ENCODE peak calls at places on chromosomes 16 and 17, in five cellular contexts. One of them, this sample, is unnamed.

GRCh38 chr16:67528870-67529638 is 425 bp downstream of the RIPOR1 start:
- DNase-seq in aorta: peak
- DNase-seq in prostate gland: no peak
- DNase-seq in CD8-positive, alpha-beta T cell: no peak
- DNase-seq in MG63: peak
- DNase-seq in this sample: no peak

GRCh38 chr17:29163563-29163962 is 16.6 kb downstream of the MYO18A start:
- DNase-seq in aorta: peak
- DNase-seq in prostate gland: no peak
- DNase-seq in CD8-positive, alpha-beta T cell: no peak
- DNase-seq in MG63: no peak
- DNase-seq in this sample: no peak

GRCh38 chr16:73176577-73177013 is 128.7 kb upstream of the ZFHX3 start:
- DNase-seq in aorta: no peak
- DNase-seq in prostate gland: no peak
- DNase-seq in CD8-positive, alpha-beta T cell: no peak
- DNase-seq in MG63: peak
- DNase-seq in this sample: peak

GRCh38 chr17:22161376-22161775 is 469.1 kb downstream of the KCNJ18 start:
- DNase-seq in aorta: no peak
- DNase-seq in prostate gland: no peak
- DNase-seq in CD8-positive, alpha-beta T cell: no peak
- DNase-seq in MG63: no peak
- DNase-seq in this sample: no peak

GRCh38 chr16:15650019-15650697 is at the start of gene NDE1:
- DNase-seq in aorta: peak
- DNase-seq in prostate gland: peak
- DNase-seq in CD8-positive, alpha-beta T cell: peak
- DNase-seq in MG63: peak
- DNase-seq in this sample: peak

GRCh38 chr17:43740541-43740940 is 18.1 kb downstream of the SOST start:
- DNase-seq in aorta: no peak
- DNase-seq in prostate gland: no peak
- DNase-seq in CD8-positive, alpha-beta T cell: no peak
- DNase-seq in MG63: peak
- DNase-seq in this sample: peak

GRCh38 chr17:17403899-17404576 is 72.8 kb upstream of the MED9 start:
- DNase-seq in aorta: no peak
- DNase-seq in prostate gland: no peak
- DNase-seq in CD8-positive, alpha-beta T cell: peak
- DNase-seq in MG63: no peak
- DNase-seq in this sample: no peak

GRCh38 chr17:40063034-40063765 is 435 bp downstream of the THRA start:
- DNase-seq in aorta: peak
- DNase-seq in prostate gland: no peak
- DNase-seq in CD8-positive, alpha-beta T cell: no peak
- DNase-seq in MG63: peak
- DNase-seq in this sample: no peak

GRCh38 chr16:6574146-6574545 is 758.5 kb upstream of the RBFOX1 start:
- DNase-seq in aorta: no peak
- DNase-seq in prostate gland: no peak
- DNase-seq in CD8-positive, alpha-beta T cell: no peak
- DNase-seq in MG63: no peak
- DNase-seq in this sample: no peak

GRCh38 chr16:50478773-50479149 is 69.4 kb upstream of the NKD1 start:
- DNase-seq in aorta: no peak
- DNase-seq in prostate gland: no peak
- DNase-seq in CD8-positive, alpha-beta T cell: no peak
- DNase-seq in MG63: no peak
- DNase-seq in this sample: no peak

GRCh38 chr16:180921-181667 is 835 bp downstream of the HBQ1 start:
- DNase-seq in aorta: peak
- DNase-seq in prostate gland: peak
- DNase-seq in CD8-positive, alpha-beta T cell: peak
- DNase-seq in MG63: peak
- DNase-seq in this sample: peak

GRCh38 chr17:39027037-39027436 is 59.8 kb upstream of the FBXO47 start:
- DNase-seq in aorta: peak
- DNase-seq in prostate gland: peak
- DNase-seq in CD8-positive, alpha-beta T cell: no peak
- DNase-seq in MG63: peak
- DNase-seq in this sample: no peak

GRCh38 chr17:44623070-44623725 is 33.1 kb upstream of the MEIOC start:
- DNase-seq in aorta: peak
- DNase-seq in prostate gland: no peak
- DNase-seq in CD8-positive, alpha-beta T cell: no peak
- DNase-seq in MG63: no peak
- DNase-seq in this sample: no peak

GRCh38 chr16:69397821-69398521 is 12.2 kb upstream of the TERF2 start:
- DNase-seq in aorta: no peak
- DNase-seq in prostate gland: no peak
- DNase-seq in CD8-positive, alpha-beta T cell: no peak
- DNase-seq in MG63: peak
- DNase-seq in this sample: peak

GRCh38 chr17:74949455-74950115 is 13.9 kb downstream of the OTOP3 start:
- DNase-seq in aorta: no peak
- DNase-seq in prostate gland: no peak
- DNase-seq in CD8-positive, alpha-beta T cell: no peak
- DNase-seq in MG63: no peak
- DNase-seq in this sample: no peak

GRCh38 chr17:15233022-15233805 is 31.9 kb downstream of the PMP22 start:
- DNase-seq in aorta: no peak
- DNase-seq in prostate gland: no peak
- DNase-seq in CD8-positive, alpha-beta T cell: no peak
- DNase-seq in MG63: peak
- DNase-seq in this sample: peak

GRCh38 chr16:19126300-19126699 is 12.5 kb downstream of the ITPRIPL2 start:
- DNase-seq in aorta: no peak
- DNase-seq in prostate gland: no peak
- DNase-seq in CD8-positive, alpha-beta T cell: no peak
- DNase-seq in MG63: no peak
- DNase-seq in this sample: no peak

GRCh38 chr16:81313731-81314602 is 795 bp upstream of the GAN start:
- DNase-seq in aorta: no peak
- DNase-seq in prostate gland: no peak
- DNase-seq in CD8-positive, alpha-beta T cell: no peak
- DNase-seq in MG63: no peak
- DNase-seq in this sample: no peak

GRCh38 chr16:31064882-31065461 is 9.1 kb downstream of the ZNF668 start:
- DNase-seq in aorta: no peak
- DNase-seq in prostate gland: no peak
- DNase-seq in CD8-positive, alpha-beta T cell: no peak
- DNase-seq in MG63: peak
- DNase-seq in this sample: peak

GRCh38 chr16:85296859-85297698 is 184.8 kb upstream of the CIBAR2 start:
- DNase-seq in aorta: peak
- DNase-seq in prostate gland: no peak
- DNase-seq in CD8-positive, alpha-beta T cell: peak
- DNase-seq in MG63: peak
- DNase-seq in this sample: no peak

GRCh38 chr17:29247219-29247618 is 560 bp downstream of the CRYBA1 start:
- DNase-seq in aorta: no peak
- DNase-seq in prostate gland: no peak
- DNase-seq in CD8-positive, alpha-beta T cell: no peak
- DNase-seq in MG63: no peak
- DNase-seq in this sample: no peak

GRCh38 chr17:41957058-41957868 is 9.3 kb upstream of the CNP start:
- DNase-seq in aorta: no peak
- DNase-seq in prostate gland: no peak
- DNase-seq in CD8-positive, alpha-beta T cell: no peak
- DNase-seq in MG63: no peak
- DNase-seq in this sample: no peak

GRCh38 chr16:67860589-67861398 is 12.1 kb upstream of the EDC4 start:
- DNase-seq in aorta: no peak
- DNase-seq in prostate gland: no peak
- DNase-seq in CD8-positive, alpha-beta T cell: no peak
- DNase-seq in MG63: peak
- DNase-seq in this sample: peak

GRCh38 chr17:14297161-14297851 is 3.6 kb upstream of the HS3ST3B1 start:
- DNase-seq in aorta: peak
- DNase-seq in prostate gland: no peak
- DNase-seq in CD8-positive, alpha-beta T cell: no peak
- DNase-seq in MG63: peak
- DNase-seq in this sample: no peak

GRCh38 chr16:75372236-75372856 is 61.0 kb downstream of the CFDP1 start:
- DNase-seq in aorta: no peak
- DNase-seq in prostate gland: no peak
- DNase-seq in CD8-positive, alpha-beta T cell: no peak
- DNase-seq in MG63: peak
- DNase-seq in this sample: peak

GRCh38 chr16:56606688-56607618 is 1.4 kb upstream of the MT2A start:
- DNase-seq in aorta: peak
- DNase-seq in prostate gland: peak
- DNase-seq in CD8-positive, alpha-beta T cell: no peak
- DNase-seq in MG63: peak
- DNase-seq in this sample: peak

GRCh38 chr17:29165261-29165660 is 14.9 kb downstream of the MYO18A start:
- DNase-seq in aorta: no peak
- DNase-seq in prostate gland: no peak
- DNase-seq in CD8-positive, alpha-beta T cell: no peak
- DNase-seq in MG63: no peak
- DNase-seq in this sample: no peak

GRCh38 chr17:17849147-17849820 is 12.5 kb upstream of the SREBF1 start:
- DNase-seq in aorta: peak
- DNase-seq in prostate gland: no peak
- DNase-seq in CD8-positive, alpha-beta T cell: peak
- DNase-seq in MG63: peak
- DNase-seq in this sample: peak

GRCh38 chr17:50060951-50061712 is 5.2 kb downstream of the ITGA3 start:
- DNase-seq in aorta: peak
- DNase-seq in prostate gland: peak
- DNase-seq in CD8-positive, alpha-beta T cell: no peak
- DNase-seq in MG63: peak
- DNase-seq in this sample: no peak
- H3K4me3 ChIP-seq in aorta: no peak
- H3K4me3 ChIP-seq in prostate gland: no peak
- H3K4me3 ChIP-seq in CD8-positive, alpha-beta T cell: no peak
- H3K4me3 ChIP-seq in MG63: peak
- H3K4me3 ChIP-seq in this sample: no peak

DNA sequence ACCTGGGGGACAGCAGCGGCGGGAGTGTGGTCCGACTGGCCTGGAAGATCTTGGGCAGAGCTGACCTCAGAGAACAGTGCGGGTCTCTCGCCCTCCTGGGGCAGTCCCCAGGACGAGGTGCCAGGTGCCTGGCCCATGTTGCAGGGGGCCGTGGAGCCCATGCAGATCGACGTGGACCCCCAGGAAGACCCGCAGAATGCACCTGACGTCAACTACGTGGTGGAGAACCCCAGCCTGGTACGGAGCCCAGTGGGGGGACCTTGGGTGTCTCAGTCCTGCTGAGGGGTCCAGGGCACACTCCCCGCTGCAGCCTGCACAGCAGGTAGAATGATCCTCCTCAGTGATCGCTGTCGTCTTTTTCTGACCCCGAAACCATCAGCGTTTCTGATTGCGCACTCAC is 1.4 kb downstream of the GPS1 start:
- DNase-seq in aorta: no peak
- DNase-seq in prostate gland: no peak
- DNase-seq in CD8-positive, alpha-beta T cell: no peak
- DNase-seq in MG63: no peak
- DNase-seq in this sample: no peak
- H3K4me3 ChIP-seq in aorta: no peak
- H3K4me3 ChIP-seq in prostate gland: no peak
- H3K4me3 ChIP-seq in CD8-positive, alpha-beta T cell: peak
- H3K4me3 ChIP-seq in MG63: peak
- H3K4me3 ChIP-seq in this sample: peak

DNA sequence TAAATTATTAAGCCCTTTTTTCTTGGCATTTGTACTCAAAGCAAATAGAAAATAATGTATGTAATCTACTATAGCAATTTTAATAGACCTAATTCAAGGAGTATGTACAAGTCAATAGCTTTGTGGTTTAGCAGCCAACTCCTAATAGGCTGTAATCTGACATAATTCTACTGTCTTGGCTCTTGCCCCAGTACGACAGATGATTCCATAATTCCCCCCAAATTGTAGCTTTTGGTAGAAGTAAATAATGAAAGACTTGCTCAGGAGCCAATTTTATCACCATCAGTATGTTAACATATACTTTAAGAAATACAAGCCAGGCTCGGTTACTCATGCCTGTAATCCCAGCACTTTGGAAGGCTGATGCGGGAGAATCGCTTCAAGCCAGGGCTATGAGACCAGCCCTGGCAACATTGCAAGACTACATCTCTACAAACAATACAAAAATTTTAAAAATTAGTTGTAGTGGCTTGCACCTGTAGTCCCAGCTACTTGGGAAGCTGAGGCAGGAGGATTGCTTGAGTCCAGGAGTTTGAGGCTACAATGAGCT is 53.9 kb downstream of the AP2B1 start:
- DNase-seq in aorta: no peak
- DNase-seq in prostate gland: no peak
- DNase-seq in CD8-positive, alpha-beta T cell: no peak
- DNase-seq in MG63: peak
- DNase-seq in this sample: no peak
- H3K4me3 ChIP-seq in aorta: no peak
- H3K4me3 ChIP-seq in prostate gland: no peak
- H3K4me3 ChIP-seq in CD8-positive, alpha-beta T cell: no peak
- H3K4me3 ChIP-seq in MG63: no peak
- H3K4me3 ChIP-seq in this sample: no peak

GRCh38 chr16:23520500-23520899 is 10.2 kb upstream of the GGA2 start:
- DNase-seq in aorta: no peak
- DNase-seq in prostate gland: no peak
- DNase-seq in CD8-positive, alpha-beta T cell: no peak
- DNase-seq in MG63: no peak
- DNase-seq in this sample: no peak

GRCh38 chr16:23523321-23523720 is 13.0 kb upstream of the GGA2 start:
- DNase-seq in aorta: no peak
- DNase-seq in prostate gland: no peak
- DNase-seq in CD8-positive, alpha-beta T cell: no peak
- DNase-seq in MG63: no peak
- DNase-seq in this sample: no peak

GRCh38 chr16:23519282-23519681 is 9.0 kb upstream of the GGA2 start:
- DNase-seq in aorta: no peak
- DNase-seq in prostate gland: no peak
- DNase-seq in CD8-positive, alpha-beta T cell: no peak
- DNase-seq in MG63: no peak
- DNase-seq in this sample: no peak

GRCh38 chr16:23521965-23522364 is 11.7 kb upstream of the GGA2 start:
- DNase-seq in aorta: no peak
- DNase-seq in prostate gland: no peak
- DNase-seq in CD8-positive, alpha-beta T cell: no peak
- DNase-seq in MG63: no peak
- DNase-seq in this sample: no peak

DNA sequence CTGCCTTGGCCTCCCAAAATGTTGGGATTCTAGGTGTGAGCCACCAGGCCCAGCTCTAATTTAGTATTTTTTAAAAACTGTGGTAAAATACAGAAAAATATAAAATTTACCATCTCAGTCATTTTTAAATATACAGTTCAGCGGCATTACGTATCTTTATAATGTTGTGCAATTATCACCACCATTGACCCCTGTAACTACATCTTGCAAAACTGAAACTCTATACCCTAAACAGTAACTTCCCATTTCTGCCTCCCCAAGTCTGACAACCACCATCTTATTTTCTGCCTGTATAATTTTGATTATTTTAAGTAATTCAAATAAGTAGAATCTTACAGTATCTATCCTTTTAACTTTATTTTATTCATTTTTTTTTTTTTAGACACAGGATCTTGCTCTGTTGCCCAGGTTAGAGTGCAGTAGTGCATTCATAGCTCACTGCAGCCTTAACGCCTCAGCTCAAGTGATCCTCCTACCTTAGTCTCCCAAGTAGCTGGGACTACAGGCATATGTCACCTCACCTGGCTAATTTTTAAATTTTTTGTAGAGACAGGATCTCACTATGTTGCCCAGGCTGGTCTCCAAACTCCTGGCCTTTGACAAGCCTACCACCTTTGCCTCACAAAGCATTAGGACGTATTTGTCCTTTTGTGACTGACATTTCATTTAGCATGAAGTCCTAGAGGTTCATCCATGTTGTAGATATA is 10.9 kb upstream of the GGA2 start:
- DNase-seq in aorta: no peak
- DNase-seq in prostate gland: no peak
- DNase-seq in CD8-positive, alpha-beta T cell: no peak
- DNase-seq in MG63: no peak
- DNase-seq in this sample: no peak
- H3K4me3 ChIP-seq in aorta: no peak
- H3K4me3 ChIP-seq in prostate gland: no peak
- H3K4me3 ChIP-seq in CD8-positive, alpha-beta T cell: no peak
- H3K4me3 ChIP-seq in MG63: no peak
- H3K4me3 ChIP-seq in this sample: no peak